ENCODE peak calls at places on chromosomes 16 and 17, in ten cellular contexts. K is K562, Y is left ventricle myocardium inferior, S is bronchial epithelial cell, Q is MM.1S, P is H9, R is GM23338, A is fibroblast of lung, I is pancreas, B is brain microvascular endothelial cell. F is an unnamed sample. For H3K27me3, the result is how much of the 10 kb centered on the place peaks cover.

GRCh38 chr17:15269087-15269486 is 4.0 kb upstream of the PMP22 start:
- DNase-seq in K (no peak), Y (no peak), S (no peak), Q (no peak), P (no peak), R (no peak), A (no peak), I (no peak), B (no peak), F (no peak)

GRCh38 chr17:17041018-17041521 is 1.2 kb upstream of the MPRIP start:
- DNase-seq in K (peak), Y (no peak), S (peak), Q (no peak), P (no peak), R (no peak), A (peak), I (peak), B (peak), F (no peak)

GRCh38 chr16:28204622-28205021 is 7.1 kb downstream of the XPO6 start:
- DNase-seq in K (no peak), Y (no peak), S (no peak), Q (no peak), P (no peak), R (no peak), A (no peak), I (no peak), B (no peak), F (no peak)

GRCh38 chr16:11251525-11252481 is 4.2 kb downstream of the SOCS1 start:
- DNase-seq in K (no peak), Y (no peak), S (peak), Q (no peak), P (no peak), R (no peak), A (peak), I (no peak), B (peak), F (no peak)

GRCh38 chr16:9447195-9447551 is 355.7 kb downstream of the HAPSTR1 start:
- DNase-seq in K (no peak), Y (peak), S (no peak), Q (no peak), P (no peak), R (no peak), A (no peak), I (peak), B (no peak), F (no peak)

GRCh38 chr17:69947027-69947759 is 127.8 kb upstream of the KCNJ16 start:
- DNase-seq in K (no peak), Y (no peak), S (no peak), Q (no peak), P (no peak), R (no peak), A (peak), I (no peak), B (peak), F (no peak)

GRCh38 chr17:75980188-75981018 is 1.4 kb downstream of the TEN1 start:
- DNase-seq in K (no peak), Y (no peak), S (no peak), Q (no peak), P (no peak), R (no peak), A (peak), I (no peak), B (no peak), F (no peak)

GRCh38 chr16:19382887-19383816 is 34.5 kb upstream of the TMC5 start:
- DNase-seq in K (no peak), Y (no peak), S (no peak), Q (peak), P (no peak), R (no peak), A (no peak), I (no peak), B (no peak), F (no peak)

GRCh38 chr16:67533024-67533560 is 4.5 kb downstream of the RIPOR1 start:
- DNase-seq in K (no peak), Y (no peak), S (no peak), Q (no peak), P (no peak), R (no peak), A (no peak), I (no peak), B (no peak), F (no peak)

GRCh38 chr17:4407851-4408250 is 25.9 kb upstream of the SPNS3 start:
- DNase-seq in K (no peak), Y (no peak), S (peak), Q (no peak), P (no peak), R (no peak), A (peak), I (peak), B (no peak), F (no peak)

GRCh38 chr17:50268632-50269287 is 5.5 kb upstream of the TMEM92 start:
- DNase-seq in K (no peak), Y (no peak), S (no peak), Q (no peak), P (peak), R (no peak), A (no peak), I (no peak), B (no peak), F (no peak)

GRCh38 chr17:65987988-65988387 is 203.9 kb downstream of the CEP112 start:
- DNase-seq in K (no peak), Y (no peak), S (peak), Q (peak), P (peak), R (peak), A (peak), I (no peak), B (peak), F (no peak)

GRCh38 chr17:64055183-64056142 is 35.0 kb upstream of the ICAM2 start:
- DNase-seq in K (no peak), Y (no peak), S (no peak), Q (no peak), P (no peak), R (no peak), A (no peak), I (peak), B (no peak), F (no peak)

GRCh38 chr16:10225653-10226052 is 43.4 kb upstream of the GRIN2A start:
- DNase-seq in K (no peak), Y (no peak), S (no peak), Q (no peak), P (no peak), R (no peak), A (no peak), I (no peak), B (no peak), F (no peak)

GRCh38 chr17:45931677-45932076 is 37.3 kb downstream of the MAPT start:
- DNase-seq in K (no peak), Y (no peak), S (no peak), Q (no peak), P (no peak), R (no peak), A (no peak), I (no peak), B (no peak), F (no peak)

GRCh38 chr16:65044861-65045260 is 77.0 kb downstream of the CDH11 start:
- DNase-seq in K (no peak), Y (no peak), S (peak), Q (no peak), P (no peak), R (no peak), A (peak), I (no peak), B (peak), F (no peak)

GRCh38 chr17:19372866-19373505 is 5.3 kb upstream of the MAPK7 start:
- DNase-seq in K (no peak), Y (no peak), S (no peak), Q (no peak), P (peak), R (peak), A (no peak), I (no peak), B (no peak), F (no peak)

DNA sequence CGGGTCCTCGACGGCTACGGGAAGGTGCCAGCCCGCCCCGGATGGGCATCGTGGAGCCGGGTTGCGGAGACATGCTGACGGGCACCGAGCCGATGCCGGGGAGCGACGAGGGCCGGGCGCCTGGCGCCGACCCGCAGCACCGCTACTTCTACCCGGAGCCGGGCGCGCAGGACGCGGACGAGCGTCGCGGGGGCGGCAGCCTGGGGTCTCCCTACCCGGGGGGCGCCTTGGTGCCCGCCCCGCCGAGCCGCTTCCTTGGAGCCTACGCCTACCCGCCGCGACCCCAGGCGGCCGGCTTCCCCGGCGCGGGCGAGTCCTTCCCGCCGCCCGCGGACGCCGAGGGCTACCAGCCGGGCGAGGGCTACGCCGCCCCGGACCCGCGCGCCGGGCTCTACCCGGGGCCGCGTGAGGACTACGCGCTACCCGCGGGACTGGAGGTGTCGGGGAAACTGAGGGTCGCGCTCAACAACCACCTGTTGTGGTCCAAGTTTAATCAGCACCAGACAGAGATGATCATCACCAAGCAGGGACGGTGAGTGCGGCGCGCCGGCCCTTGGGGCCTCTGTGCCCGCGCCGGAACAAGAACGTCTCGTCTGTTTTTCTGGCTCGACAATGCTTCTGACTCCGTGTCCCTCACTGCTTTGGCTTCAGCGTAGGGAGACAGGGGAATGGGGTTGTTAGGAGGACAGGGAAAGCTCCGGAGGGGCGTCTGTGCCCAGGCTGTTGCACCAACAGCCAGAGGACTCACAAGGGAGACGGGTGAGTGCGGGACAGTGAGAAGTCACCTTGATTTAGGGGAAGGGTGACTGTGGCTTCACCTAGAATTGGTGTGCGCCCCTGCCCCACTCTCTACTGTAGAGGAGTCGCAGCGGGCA is 615 bp downstream of the TBX21 start:
- DNase-seq in K (no peak), Y (no peak), S (no peak), Q (no peak), P (peak), R (peak), A (no peak), I (no peak), B (no peak), F (no peak)
- H3K27me3 ChIP-seq in K (under half), Y (half or more), S (under half), Q (under half), P (under half), R (half or more), A (half or more), I (under half), B (half or more), F (under half)

DNA sequence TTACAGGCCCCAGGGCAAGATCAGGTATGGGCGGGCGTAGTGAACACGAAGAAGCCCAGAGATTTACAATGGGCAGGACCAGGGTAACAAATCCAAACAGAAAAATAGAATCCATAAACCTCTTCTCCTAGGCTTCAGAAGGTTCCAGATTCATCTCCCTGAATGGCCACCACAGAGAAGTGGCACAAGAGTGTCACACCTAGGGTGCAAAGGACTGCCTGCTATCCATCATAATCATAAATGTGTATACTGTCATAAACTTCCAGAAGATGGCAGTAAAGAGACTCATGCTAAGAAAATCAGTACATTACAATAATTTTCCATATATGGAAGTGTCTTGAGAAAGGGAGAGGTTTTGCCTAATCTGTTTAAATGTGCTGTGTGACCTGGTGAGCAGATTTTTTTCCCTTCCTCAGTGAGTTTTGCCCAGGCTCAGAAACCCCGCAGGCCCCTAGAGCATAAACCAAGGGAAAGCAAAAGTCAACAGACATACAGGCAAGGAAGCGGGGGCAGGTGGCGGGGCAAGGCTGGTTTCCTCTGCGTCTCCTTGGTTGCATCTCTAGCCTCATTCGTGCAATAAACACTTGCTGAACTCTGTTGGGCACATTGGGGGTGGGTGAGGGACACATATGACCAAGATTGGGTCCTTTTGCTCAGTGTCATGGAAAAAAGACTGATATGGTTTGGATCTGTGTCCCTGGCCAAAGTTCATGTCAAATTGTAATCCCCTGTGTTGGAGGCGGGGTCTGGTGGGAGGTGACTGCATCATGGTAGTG is 92.0 kb upstream of the CDH5 start:
- DNase-seq in K (no peak), Y (no peak), S (peak), Q (peak), P (peak), R (no peak), A (peak), I (no peak), B (no peak), F (no peak)
- TF ChIP-seq CTCF in K (peak), Y (peak), S (peak), Q (peak), P (peak), R (no peak), A (peak), I (no peak), B (peak), F (no peak)

GRCh38 chr16:1281517-1281916 is 25.6 kb downstream of the TPSD1 start:
- DNase-seq in K (peak), Y (no peak), S (no peak), Q (no peak), P (no peak), R (no peak), A (no peak), I (no peak), B (no peak), F (no peak)
- H3K27me3 ChIP-seq in K (under half), Y (half or more), S (under half), Q (half or more), P (under half), R (under half), A (under half), I (under half), B (under half), F (under half)

GRCh38 chr17:6276711-6277110 is 158.2 kb downstream of the AIPL1 start:
- DNase-seq in K (no peak), Y (no peak), S (no peak), Q (no peak), P (no peak), R (peak), A (no peak), I (no peak), B (no peak), F (no peak)

GRCh38 chr17:6274310-6274709 is 160.6 kb downstream of the AIPL1 start:
- DNase-seq in K (no peak), Y (no peak), S (no peak), Q (no peak), P (no peak), R (no peak), A (no peak), I (no peak), B (no peak), F (no peak)

GRCh38 chr17:6279659-6280058 is 155.3 kb downstream of the AIPL1 start:
- DNase-seq in K (no peak), Y (no peak), S (peak), Q (peak), P (peak), R (peak), A (no peak), I (no peak), B (no peak), F (no peak)
- TF ChIP-seq CTCF in K (peak), Y (no peak), S (peak), Q (peak), P (peak), R (peak), A (no peak), I (no peak), B (no peak), F (no peak)

F was measured in thoracic aorta.